ENCODE peak calls at places on chromosomes 2 and 18, in four cellular contexts. B is right atrium auricular region, A is heart right ventricle, M is HepG2. H is an unnamed sample.
A peak's percentile ranks its signal among the peaks of the same experiment; 100 is the strongest.

GRCh38 chr18:43671431-43671830 is 394.1 kb upstream of the SYT4 start:
- DNase-seq in B (no peak), A (no peak), M (no peak), H (no peak)

GRCh38 chr2:215521031-215521430 is 85.2 kb upstream of the FN1 start:
- DNase-seq in B (no peak), A (no peak), M (no peak), H (no peak)

GRCh38 chr2:111007757-111008688 is 112.7 kb upstream of the BCL2L11 start:
- DNase-seq in B (no peak), A (no peak), M (peak; percentile 56), H (no peak)

GRCh38 chr18:49949991-49950395 is 136.7 kb upstream of the ACAA2 start:
- DNase-seq in B (no peak), A (no peak), M (no peak), H (no peak)

GRCh38 chr2:237695201-237695780 is 67.9 kb downstream of the LRRFIP1 start:
- DNase-seq in B (no peak), A (no peak), M (no peak), H (no peak)

GRCh38 chr2:174753038-174753633 is 11.1 kb downstream of the CHRNA1 start:
- DNase-seq in B (no peak), A (no peak), M (no peak), H (no peak)

GRCh38 chr2:60529111-60529510 is 24.3 kb downstream of the BCL11A start:
- DNase-seq in B (no peak), A (no peak), M (no peak), H (no peak)

GRCh38 chr2:209619782-209620181 is 151.8 kb upstream of the UNC80 start:
- DNase-seq in B (no peak), A (no peak), M (no peak), H (no peak)

GRCh38 chr2:223027442-223027841 is 24.5 kb upstream of the KCNE4 start:
- DNase-seq in B (no peak), A (no peak), M (no peak), H (no peak)

GRCh38 chr2:218991674-218992168 is 1.5 kb downstream of the CRYBA2 start:
- DNase-seq in B (no peak), A (no peak), M (no peak), H (no peak)

GRCh38 chr2:176174382-176174834 is 14.1 kb upstream of the HOXD1 start:
- DNase-seq in B (no peak), A (no peak), M (no peak), H (no peak)

GRCh38 chr18:7958081-7958896 is 391.2 kb downstream of the PTPRM start:
- DNase-seq in B (no peak), A (no peak), M (no peak), H (no peak)

GRCh38 chr2:147937744-147938349 is 82.7 kb downstream of the ORC4 start:
- DNase-seq in B (no peak), A (no peak), M (peak; percentile 40), H (no peak)

GRCh38 chr2:27125104-27125503 is 1.5 kb downstream of the ABHD1 start:
- DNase-seq in B (no peak), A (no peak), M (no peak), H (no peak)

GRCh38 chr2:187976667-187977333 is 314.9 kb upstream of the GULP1 start:
- DNase-seq in B (no peak), A (no peak), M (no peak), H (no peak)

GRCh38 chr18:46482831-46483230 is 174.2 kb downstream of the LOXHD1 start:
- DNase-seq in B (no peak), A (no peak), M (no peak), H (no peak)

GRCh38 chr2:238573916-238574315 is 147.2 kb downstream of the ASB1 start:
- DNase-seq in B (no peak), A (no peak), M (no peak), H (no peak)

GRCh38 chr2:195370167-195370943 is 286.7 kb upstream of the SLC39A10 start:
- DNase-seq in B (no peak), A (no peak), M (no peak), H (no peak)

GRCh38 chr2:226994775-226995174 is 158.9 kb downstream of the RHBDD1 start:
- DNase-seq in B (no peak), A (no peak), M (peak; percentile 23), H (no peak)

GRCh38 chr2:110115291-110116032 is at the start of gene MALL:
- DNase-seq in B (no peak), A (no peak), M (no peak), H (no peak)

GRCh38 chr2:171824086-171824485 is 70.0 kb downstream of the SLC25A12 start:
- DNase-seq in B (no peak), A (no peak), M (no peak), H (no peak)

GRCh38 chr18:58218111-58218510 is 174.1 kb downstream of the NEDD4L start:
- DNase-seq in B (no peak), A (no peak), M (no peak), H (no peak)

GRCh38 chr18:54416459-54416858 is 58.8 kb downstream of the C18orf54 start:
- DNase-seq in B (no peak), A (no peak), M (no peak), H (no peak)

GRCh38 chr2:217166241-217166640 is 306.4 kb upstream of the TNP1 start:
- DNase-seq in B (no peak), A (peak; percentile 41), M (peak; percentile 46), H (no peak)

GRCh38 chr18:12598181-12598921 is 59.6 kb downstream of the SPIRE1 start:
- DNase-seq in B (no peak), A (no peak), M (no peak), H (no peak)

GRCh38 chr2:95024306-95024880 is 1.1 kb upstream of the MAL start:
- DNase-seq in B (no peak), A (peak; percentile 26), M (no peak), H (no peak)

GRCh38 chr18:36589857-36590543 is 238.8 kb downstream of the TPGS2 start:
- DNase-seq in B (peak; percentile 13), A (no peak), M (no peak), H (no peak)

GRCh38 chr18:76847926-76848325 is 25.6 kb downstream of the ZNF236 start:
- DNase-seq in B (no peak), A (no peak), M (peak; percentile 14), H (no peak)

GRCh38 chr2:233817305-233817980 is 36.9 kb downstream of the HJURP start:
- DNase-seq in B (no peak), A (no peak), M (no peak), H (no peak)

GRCh38 chr18:26640541-26640940 is 92.2 kb upstream of the KCTD1 start:
- DNase-seq in B (no peak), A (no peak), M (no peak), H (no peak)

DNA sequence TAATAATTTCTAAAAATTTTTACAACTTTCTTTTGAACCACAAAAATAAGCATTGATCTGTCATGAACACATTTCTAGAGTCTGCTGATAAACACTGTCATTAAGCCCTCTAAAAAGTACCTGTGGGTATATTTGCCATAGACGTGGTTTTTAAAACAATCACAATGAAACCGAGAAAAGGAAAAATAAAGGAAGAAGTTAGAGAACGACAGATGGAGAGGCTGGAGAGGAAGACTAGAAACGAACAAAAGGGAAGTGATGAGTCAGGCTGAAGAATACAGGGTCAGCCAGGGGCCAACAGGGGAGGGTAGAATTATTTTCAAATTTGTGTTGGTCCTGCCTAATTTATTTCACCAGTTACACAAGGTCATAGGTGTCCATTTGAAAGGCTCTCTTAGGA is 62.0 kb downstream of the MYL12B start:
- DNase-seq in B (no peak), A (no peak), M (no peak), H (no peak)
- H3K4me1 ChIP-seq in B (no peaks in the 10 kb centered on the region), A (no peaks in the 10 kb centered on the region), M (no peaks in the 10 kb centered on the region), H (no peaks in the 10 kb centered on the region)

GRCh38 chr18:4578449-4578848 is 123.3 kb upstream of the DLGAP1 start:
- DNase-seq in B (no peak), A (no peak), M (no peak), H (no peak)

DNA sequence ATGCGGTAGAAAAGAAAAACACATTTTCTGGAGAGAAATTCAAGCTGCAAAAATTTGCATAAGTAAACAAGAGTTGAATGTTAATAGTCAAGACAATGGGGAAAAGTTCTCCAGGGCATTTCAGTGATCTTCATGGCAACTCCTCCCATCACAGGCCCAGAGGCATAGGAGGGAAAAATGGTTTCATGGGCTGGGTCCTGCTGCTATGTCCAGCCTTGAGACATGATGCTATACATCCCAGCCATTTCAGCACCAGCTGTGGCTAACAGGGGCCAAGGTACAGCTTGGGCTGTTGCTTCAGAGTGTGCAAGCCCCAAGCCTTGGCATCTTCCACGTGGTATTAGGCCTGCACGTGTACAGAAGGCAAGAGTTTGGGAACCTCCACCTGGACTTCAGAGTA is 118.6 kb upstream of the DLGAP1 start:
- DNase-seq in B (no peak), A (no peak), M (no peak), H (no peak)
- H3K4me1 ChIP-seq in B (no peaks in the 10 kb centered on the region), A (no peaks in the 10 kb centered on the region), M (no peaks in the 10 kb centered on the region), H (no peaks in the 10 kb centered on the region)

DNA sequence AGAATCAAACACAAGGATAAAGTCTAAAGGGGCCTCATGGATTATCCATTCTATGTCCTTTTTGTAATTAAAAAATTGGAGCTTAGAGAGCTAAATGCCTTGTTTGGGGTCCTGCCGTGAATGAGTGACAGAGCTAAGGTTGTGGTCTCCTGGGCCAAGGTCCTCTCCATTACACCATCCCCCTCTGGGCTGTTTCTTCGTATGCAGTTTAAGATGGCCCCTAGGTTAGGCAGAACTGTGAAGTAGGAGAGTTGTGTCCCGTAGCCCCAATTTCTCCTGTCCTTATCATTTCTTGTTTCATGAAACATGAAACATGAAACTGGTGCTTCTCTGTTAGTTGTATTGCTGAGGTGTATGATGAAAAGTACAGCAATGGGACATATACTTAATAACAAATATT is 32.9 kb downstream of the CRIM1 start:
- DNase-seq in B (no peak), A (no peak), M (no peak), H (no peak)
- H3K4me1 ChIP-seq in B (peaks cover 18% of the 10 kb centered on the region), A (peaks cover 6% of the 10 kb centered on the region), M (peaks cover 38% of the 10 kb centered on the region), H (peaks cover 52% of the 10 kb centered on the region)

DNA sequence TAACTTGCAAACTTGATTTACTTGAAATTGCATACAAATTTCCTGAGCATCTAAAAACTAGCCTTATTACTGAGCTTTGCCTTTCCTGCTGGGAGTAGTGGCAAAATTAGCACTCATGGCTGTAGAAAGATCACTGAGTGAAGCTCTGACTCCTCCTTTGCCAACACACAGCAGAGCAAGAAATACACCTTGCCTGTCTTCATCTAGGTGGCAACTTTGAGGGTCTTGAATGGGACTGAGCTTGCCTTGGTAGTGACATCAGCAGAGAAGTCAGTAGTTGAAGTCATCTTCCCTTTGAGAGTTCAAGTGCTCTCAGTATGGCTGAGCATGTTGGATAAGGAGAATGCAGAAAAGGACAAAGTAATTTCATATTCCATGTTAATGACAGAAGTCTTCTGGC is 5.9 kb downstream of the RRM2 start:
- DNase-seq in B (no peak), A (no peak), M (no peak), H (no peak)
- H3K4me1 ChIP-seq in B (peaks cover 6% of the 10 kb centered on the region), A (no peaks in the 10 kb centered on the region), M (peaks cover 61% of the 10 kb centered on the region), H (peaks cover 11% of the 10 kb centered on the region)

GRCh38 chr2:98453531-98453930 is 8.9 kb downstream of the INPP4A start:
- DNase-seq in B (no peak), A (no peak), M (no peak), H (no peak)

GRCh38 chr2:98454500-98455235 is 10.0 kb downstream of the INPP4A start:
- DNase-seq in B (no peak), A (no peak), M (no peak), H (no peak)

GRCh38 chr2:98454073-98454472 is 9.4 kb downstream of the INPP4A start:
- DNase-seq in B (no peak), A (no peak), M (no peak), H (no peak)

GRCh38 chr2:98457045-98457696 is 12.5 kb downstream of the INPP4A start:
- DNase-seq in B (peak; percentile 38), A (no peak), M (no peak), H (no peak)

GRCh38 chr2:98455494-98455976 is 10.9 kb downstream of the INPP4A start:
- DNase-seq in B (no peak), A (no peak), M (no peak), H (no peak)
- H3K4me1 ChIP-seq in B (peaks cover 55% of the 10 kb centered on the region), A (peaks cover 4% of the 10 kb centered on the region), M (peaks cover 16% of the 10 kb centered on the region), H (peaks cover 67% of the 10 kb centered on the region)

H was measured in left ventricle myocardium inferior.